ENCODE peak calls at places on chromosomes 3 and 15, in six cellular contexts. One of them, this sample, is unnamed.

GRCh38 chr15:60507596-60508424 is 28.9 kb upstream of the ICE2 start:
- DNase-seq in GM13976: peak; percentile 72
- DNase-seq in effector CD4-positive, alpha-beta T cell: peak; percentile 38
- DNase-seq in foreskin fibroblast: peak; percentile 84
- DNase-seq in H54: no peak
- DNase-seq in astrocyte of the spinal cord: peak; percentile 74
- DNase-seq in this sample: peak; percentile 72

GRCh38 chr3:57029924-57030323 is 30.5 kb upstream of the SPATA12 start:
- DNase-seq in effector CD4-positive, alpha-beta T cell: no peak
- DNase-seq in H54: no peak
- DNase-seq in foreskin fibroblast: no peak
- DNase-seq in GM13976: no peak
- DNase-seq in astrocyte of the spinal cord: no peak
- DNase-seq in this sample: no peak

GRCh38 chr3:127900536-127900935 is 14.5 kb upstream of the KBTBD12 start:
- DNase-seq in foreskin fibroblast: peak; percentile 37
- DNase-seq in astrocyte of the spinal cord: no peak
- DNase-seq in H54: no peak
- DNase-seq in GM13976: no peak
- DNase-seq in effector CD4-positive, alpha-beta T cell: no peak
- DNase-seq in this sample: no peak

GRCh38 chr3:135229018-135229495 is 434.0 kb downstream of the EPHB1 start:
- DNase-seq in H54: no peak
- DNase-seq in GM13976: no peak
- DNase-seq in foreskin fibroblast: no peak
- DNase-seq in astrocyte of the spinal cord: no peak
- DNase-seq in effector CD4-positive, alpha-beta T cell: no peak
- DNase-seq in this sample: no peak

GRCh38 chr3:196966526-196967401 is 1.9 kb downstream of the PIGZ start:
- DNase-seq in GM13976: no peak
- DNase-seq in H54: no peak
- DNase-seq in astrocyte of the spinal cord: no peak
- DNase-seq in foreskin fibroblast: peak; percentile 28
- DNase-seq in effector CD4-positive, alpha-beta T cell: no peak
- DNase-seq in this sample: no peak

GRCh38 chr3:30501526-30501925 is 104.9 kb upstream of the TGFBR2 start:
- DNase-seq in H54: no peak
- DNase-seq in astrocyte of the spinal cord: no peak
- DNase-seq in effector CD4-positive, alpha-beta T cell: no peak
- DNase-seq in GM13976: no peak
- DNase-seq in foreskin fibroblast: no peak
- DNase-seq in this sample: no peak

GRCh38 chr3:156818890-156819289 is 7.3 kb upstream of the LEKR1 start:
- DNase-seq in foreskin fibroblast: peak; percentile 85
- DNase-seq in effector CD4-positive, alpha-beta T cell: no peak
- DNase-seq in astrocyte of the spinal cord: peak; percentile 70
- DNase-seq in GM13976: no peak
- DNase-seq in H54: peak; percentile 50
- DNase-seq in this sample: no peak

GRCh38 chr3:164417955-164418354 is 660.3 kb downstream of the SI start:
- DNase-seq in H54: no peak
- DNase-seq in astrocyte of the spinal cord: no peak
- DNase-seq in effector CD4-positive, alpha-beta T cell: no peak
- DNase-seq in GM13976: no peak
- DNase-seq in foreskin fibroblast: no peak
- DNase-seq in this sample: no peak

GRCh38 chr15:33586791-33587697 is 276.3 kb downstream of the RYR3 start:
- DNase-seq in effector CD4-positive, alpha-beta T cell: no peak
- DNase-seq in H54: no peak
- DNase-seq in astrocyte of the spinal cord: no peak
- DNase-seq in GM13976: no peak
- DNase-seq in foreskin fibroblast: no peak
- DNase-seq in this sample: no peak

GRCh38 chr15:77819271-77819806 is 186.6 kb upstream of the LINGO1 start:
- DNase-seq in effector CD4-positive, alpha-beta T cell: no peak
- DNase-seq in H54: no peak
- DNase-seq in foreskin fibroblast: no peak
- DNase-seq in GM13976: no peak
- DNase-seq in astrocyte of the spinal cord: no peak
- DNase-seq in this sample: no peak

GRCh38 chr3:22326305-22326704 is 575.3 kb upstream of the ZNF385D start:
- DNase-seq in foreskin fibroblast: no peak
- DNase-seq in astrocyte of the spinal cord: no peak
- DNase-seq in effector CD4-positive, alpha-beta T cell: no peak
- DNase-seq in H54: no peak
- DNase-seq in GM13976: no peak
- DNase-seq in this sample: no peak

GRCh38 chr3:168117853-168118313 is 22.2 kb upstream of the GOLIM4 start:
- DNase-seq in foreskin fibroblast: peak; percentile 23
- DNase-seq in GM13976: no peak
- DNase-seq in H54: no peak
- DNase-seq in astrocyte of the spinal cord: peak; percentile 51
- DNase-seq in effector CD4-positive, alpha-beta T cell: no peak
- DNase-seq in this sample: no peak

GRCh38 chr3:14175383-14176037 is 2.9 kb downstream of the XPC start:
- DNase-seq in foreskin fibroblast: peak; percentile 46
- DNase-seq in H54: no peak
- DNase-seq in astrocyte of the spinal cord: peak; percentile 42
- DNase-seq in GM13976: no peak
- DNase-seq in effector CD4-positive, alpha-beta T cell: peak; percentile 70
- DNase-seq in this sample: peak; percentile 35

GRCh38 chr15:48582472-48583235 is 62.9 kb downstream of the FBN1 start:
- DNase-seq in astrocyte of the spinal cord: peak; percentile 88
- DNase-seq in effector CD4-positive, alpha-beta T cell: no peak
- DNase-seq in foreskin fibroblast: peak; percentile 39
- DNase-seq in GM13976: no peak
- DNase-seq in H54: no peak
- DNase-seq in this sample: no peak

GRCh38 chr3:194984026-194984425 is 286.9 kb downstream of the XXYLT1 start:
- DNase-seq in effector CD4-positive, alpha-beta T cell: no peak
- DNase-seq in foreskin fibroblast: no peak
- DNase-seq in H54: no peak
- DNase-seq in astrocyte of the spinal cord: no peak
- DNase-seq in GM13976: no peak
- DNase-seq in this sample: no peak

GRCh38 chr15:77387355-77388105 is 32.4 kb downstream of the PEAK1 start:
- DNase-seq in H54: no peak
- DNase-seq in effector CD4-positive, alpha-beta T cell: no peak
- DNase-seq in astrocyte of the spinal cord: no peak
- DNase-seq in GM13976: no peak
- DNase-seq in foreskin fibroblast: peak; percentile 11
- DNase-seq in this sample: no peak

GRCh38 chr3:119582178-119582577 is 2.9 kb downstream of the ADPRH start:
- DNase-seq in H54: no peak
- DNase-seq in astrocyte of the spinal cord: no peak
- DNase-seq in foreskin fibroblast: no peak
- DNase-seq in effector CD4-positive, alpha-beta T cell: no peak
- DNase-seq in GM13976: peak; percentile 57
- DNase-seq in this sample: peak; percentile 62

GRCh38 chr3:160134964-160135363 is 90.3 kb upstream of the C3orf80 start:
- DNase-seq in H54: no peak
- DNase-seq in foreskin fibroblast: peak; percentile 79
- DNase-seq in effector CD4-positive, alpha-beta T cell: no peak
- DNase-seq in GM13976: no peak
- DNase-seq in astrocyte of the spinal cord: no peak
- DNase-seq in this sample: no peak

GRCh38 chr15:77646104-77646694 is 13.5 kb upstream of the LINGO1 start:
- DNase-seq in foreskin fibroblast: no peak
- DNase-seq in astrocyte of the spinal cord: no peak
- DNase-seq in H54: no peak
- DNase-seq in effector CD4-positive, alpha-beta T cell: no peak
- DNase-seq in GM13976: no peak
- DNase-seq in this sample: no peak

GRCh38 chr3:139969386-139969785 is 34.4 kb downstream of the CLSTN2 start:
- DNase-seq in foreskin fibroblast: no peak
- DNase-seq in effector CD4-positive, alpha-beta T cell: no peak
- DNase-seq in astrocyte of the spinal cord: no peak
- DNase-seq in H54: no peak
- DNase-seq in GM13976: no peak
- DNase-seq in this sample: no peak

GRCh38 chr15:90030376-90030775 is 29.3 kb downstream of the ZNF710 start:
- DNase-seq in H54: no peak
- DNase-seq in foreskin fibroblast: no peak
- DNase-seq in effector CD4-positive, alpha-beta T cell: no peak
- DNase-seq in astrocyte of the spinal cord: no peak
- DNase-seq in GM13976: no peak
- DNase-seq in this sample: no peak

GRCh38 chr15:48394172-48394571 is 62.9 kb downstream of the DUT start:
- DNase-seq in GM13976: no peak
- DNase-seq in effector CD4-positive, alpha-beta T cell: no peak
- DNase-seq in H54: no peak
- DNase-seq in foreskin fibroblast: peak; percentile 25
- DNase-seq in astrocyte of the spinal cord: no peak
- DNase-seq in this sample: no peak

GRCh38 chr15:66153549-66154415 is 99.8 kb downstream of the MEGF11 start:
- DNase-seq in H54: no peak
- DNase-seq in effector CD4-positive, alpha-beta T cell: no peak
- DNase-seq in foreskin fibroblast: no peak
- DNase-seq in astrocyte of the spinal cord: no peak
- DNase-seq in GM13976: peak; percentile 81
- DNase-seq in this sample: peak; percentile 84

GRCh38 chr15:101137312-101137940 is 114.4 kb downstream of the CHSY1 start:
- DNase-seq in astrocyte of the spinal cord: no peak
- DNase-seq in effector CD4-positive, alpha-beta T cell: no peak
- DNase-seq in foreskin fibroblast: no peak
- DNase-seq in GM13976: no peak
- DNase-seq in H54: no peak
- DNase-seq in this sample: no peak

GRCh38 chr15:64464271-64465005 is 4.1 kb downstream of the ZNF609 start:
- DNase-seq in foreskin fibroblast: peak; percentile 51
- DNase-seq in H54: no peak
- DNase-seq in effector CD4-positive, alpha-beta T cell: no peak
- DNase-seq in GM13976: no peak
- DNase-seq in astrocyte of the spinal cord: peak; percentile 26
- DNase-seq in this sample: no peak

GRCh38 chr3:9695322-9695721 is 8.3 kb upstream of the CPNE9 start:
- DNase-seq in GM13976: no peak
- DNase-seq in effector CD4-positive, alpha-beta T cell: no peak
- DNase-seq in foreskin fibroblast: no peak
- DNase-seq in H54: no peak
- DNase-seq in astrocyte of the spinal cord: no peak
- DNase-seq in this sample: no peak

GRCh38 chr15:73650387-73651126 is 17.4 kb upstream of the NPTN start:
- DNase-seq in H54: no peak
- DNase-seq in effector CD4-positive, alpha-beta T cell: no peak
- DNase-seq in astrocyte of the spinal cord: no peak
- DNase-seq in GM13976: peak; percentile 54
- DNase-seq in foreskin fibroblast: peak; percentile 75
- DNase-seq in this sample: peak; percentile 47

GRCh38 chr15:96359772-96360498 is 29.4 kb downstream of the NR2F2 start:
- DNase-seq in effector CD4-positive, alpha-beta T cell: no peak
- DNase-seq in H54: no peak
- DNase-seq in GM13976: peak; percentile 33
- DNase-seq in astrocyte of the spinal cord: peak; percentile 32
- DNase-seq in foreskin fibroblast: peak; percentile 77
- DNase-seq in this sample: no peak

GRCh38 chr3:87855626-87856025 is 203.2 kb downstream of the CGGBP1 start:
- DNase-seq in GM13976: no peak
- DNase-seq in astrocyte of the spinal cord: peak; percentile 41
- DNase-seq in H54: peak; percentile 2
- DNase-seq in foreskin fibroblast: peak; percentile 46
- DNase-seq in effector CD4-positive, alpha-beta T cell: no peak
- DNase-seq in this sample: no peak

GRCh38 chr3:101643009-101643844 is 33.7 kb downstream of the ZBTB11 start:
- DNase-seq in astrocyte of the spinal cord: no peak
- DNase-seq in effector CD4-positive, alpha-beta T cell: no peak
- DNase-seq in GM13976: no peak
- DNase-seq in H54: no peak
- DNase-seq in foreskin fibroblast: no peak
- DNase-seq in this sample: no peak

GRCh38 chr3:11548721-11549131 is 95.0 kb downstream of the VGLL4 start:
- DNase-seq in astrocyte of the spinal cord: peak; percentile 94
- DNase-seq in GM13976: no peak
- DNase-seq in foreskin fibroblast: peak; percentile 70
- DNase-seq in effector CD4-positive, alpha-beta T cell: no peak
- DNase-seq in H54: peak; percentile 69
- DNase-seq in this sample: no peak

GRCh38 chr3:64203969-64204632 is 21.2 kb downstream of the PRICKLE2 start:
- DNase-seq in GM13976: no peak
- DNase-seq in H54: no peak
- DNase-seq in effector CD4-positive, alpha-beta T cell: no peak
- DNase-seq in foreskin fibroblast: no peak
- DNase-seq in astrocyte of the spinal cord: no peak
- DNase-seq in this sample: no peak

GRCh38 chr3:52143156-52143555 is 11.1 kb downstream of the POC1A start:
- DNase-seq in foreskin fibroblast: no peak
- DNase-seq in effector CD4-positive, alpha-beta T cell: no peak
- DNase-seq in GM13976: no peak
- DNase-seq in H54: no peak
- DNase-seq in astrocyte of the spinal cord: no peak
- DNase-seq in this sample: no peak

GRCh38 chr3:81829946-81830345 is 68.5 kb upstream of the GBE1 start:
- DNase-seq in GM13976: no peak
- DNase-seq in H54: no peak
- DNase-seq in effector CD4-positive, alpha-beta T cell: no peak
- DNase-seq in foreskin fibroblast: peak; percentile 69
- DNase-seq in astrocyte of the spinal cord: no peak
- DNase-seq in this sample: no peak

This sample was measured in GM10248.